ENCODE peak calls at places on chromosome 9, in six cellular contexts. D is mesenchymal stem cell, Z is psoas muscle, S is T-helper 1 cell, B is fibroblast of mammary gland, G is Daoy. U is an unnamed sample.

GRCh38 chr9:134860510-134860909 is 20.1 kb upstream of the FCN2 start:
- DNase-seq in D (no peak), Z (no peak), S (no peak), B (no peak), G (no peak), U (no peak)

GRCh38 chr9:31210982-31211570 is 1173.4 kb upstream of the ACO1 start:
- DNase-seq in D (peak; percentile 3), Z (peak; percentile 8), S (no peak), B (no peak), G (peak; percentile 0), U (no peak)

GRCh38 chr9:124297553-124297905 is 39.8 kb downstream of the NEK6 start:
- DNase-seq in D (peak; percentile 84), Z (peak; percentile 71), S (no peak), B (peak; percentile 89), G (peak; percentile 98), U (no peak)

GRCh38 chr9:87963770-87964169 is 10.6 kb downstream of the CDK20 start:
- DNase-seq in D (no peak), Z (no peak), S (no peak), B (no peak), G (no peak), U (no peak)

GRCh38 chr9:95107001-95107749 is 210.3 kb downstream of the FANCC start:
- DNase-seq in D (no peak), Z (no peak), S (no peak), B (peak; percentile 47), G (no peak), U (no peak)

GRCh38 chr9:1938675-1939170 is 76.4 kb upstream of the SMARCA2 start:
- DNase-seq in D (no peak), Z (no peak), S (no peak), B (no peak), G (no peak), U (peak; percentile 85)

GRCh38 chr9:97990259-97990658 is 7.1 kb downstream of the ANP32B start:
- DNase-seq in D (peak; percentile 85), Z (no peak), S (no peak), B (peak; percentile 66), G (peak; percentile 61), U (no peak)

GRCh38 chr9:127311239-127311741 is 46.7 kb downstream of the GARNL3 start:
- DNase-seq in D (peak; percentile 44), Z (no peak), S (no peak), B (peak; percentile 71), G (peak; percentile 70), U (no peak)

GRCh38 chr9:98538626-98539031 is 170.1 kb downstream of the GABBR2 start:
- DNase-seq in D (no peak), Z (no peak), S (no peak), B (no peak), G (peak; percentile 52), U (no peak)

GRCh38 chr9:70043689-70044449 is at the start of gene MAMDC2:
- DNase-seq in D (peak; percentile 45), Z (peak; percentile 72), S (no peak), B (peak; percentile 17), G (peak; percentile 47), U (no peak)

GRCh38 chr9:14435871-14436270 is 121.9 kb upstream of the NFIB start:
- DNase-seq in D (no peak), Z (no peak), S (no peak), B (no peak), G (no peak), U (no peak)

GRCh38 chr9:121326924-121327613 is 43.0 kb downstream of the STOM start:
- DNase-seq in D (no peak), Z (no peak), S (no peak), B (no peak), G (no peak), U (no peak)

GRCh38 chr9:21135736-21136135 is 5.9 kb downstream of the IFNW1 start:
- DNase-seq in D (no peak), Z (no peak), S (no peak), B (no peak), G (no peak), U (no peak)

GRCh38 chr9:19552282-19552681 is 143.5 kb downstream of the ACER2 start:
- DNase-seq in D (no peak), Z (no peak), S (no peak), B (no peak), G (no peak), U (no peak)

GRCh38 chr9:132795511-132796303 is 82.4 kb downstream of the AK8 start:
- DNase-seq in D (no peak), Z (no peak), S (no peak), B (no peak), G (no peak), U (no peak)

GRCh38 chr9:101341958-101342357 is 42.8 kb downstream of the BAAT start:
- DNase-seq in D (no peak), Z (no peak), S (no peak), B (no peak), G (no peak), U (no peak)

GRCh38 chr9:38707885-38708640 is 11.9 kb downstream of the FAM240B start:
- DNase-seq in D (no peak), Z (no peak), S (no peak), B (no peak), G (peak; percentile 48), U (no peak)

GRCh38 chr9:75422939-75423522 is 334.7 kb downstream of the OSTF1 start:
- DNase-seq in D (no peak), Z (no peak), S (no peak), B (no peak), G (no peak), U (peak; percentile 1)

GRCh38 chr9:37486616-37487544 is 1.1 kb downstream of the POLR1E start:
- DNase-seq in D (peak; percentile 83), Z (peak; percentile 54), S (no peak), B (peak; percentile 96), G (peak; percentile 79), U (no peak)

GRCh38 chr9:82202808-82203207 is 214.2 kb downstream of the SPATA31D1 start:
- DNase-seq in D (peak; percentile 40), Z (no peak), S (no peak), B (peak; percentile 72), G (peak; percentile 10), U (no peak)

GRCh38 chr9:136055715-136056545 is 39.2 kb downstream of the NACC2 start:
- DNase-seq in D (no peak), Z (no peak), S (no peak), B (no peak), G (no peak), U (peak; percentile 1)

GRCh38 chr9:121372239-121372562 is 2.2 kb upstream of the STOM start:
- DNase-seq in D (no peak), Z (no peak), S (no peak), B (no peak), G (no peak), U (no peak)

GRCh38 chr9:112239284-112239683 is 64.2 kb upstream of the SUSD1 start:
- DNase-seq in D (no peak), Z (no peak), S (no peak), B (no peak), G (no peak), U (no peak)

GRCh38 chr9:38681747-38682227 is 38.1 kb downstream of the FAM240B start:
- DNase-seq in D (peak; percentile 74), Z (no peak), S (no peak), B (peak; percentile 50), G (peak; percentile 91), U (no peak)

GRCh38 chr9:21520501-21521228 is 38.6 kb upstream of the IFNE start:
- DNase-seq in D (no peak), Z (no peak), S (no peak), B (no peak), G (no peak), U (no peak)

GRCh38 chr9:127033784-127034183 is 88.7 kb downstream of the ANGPTL2 start:
- DNase-seq in D (no peak), Z (no peak), S (no peak), B (peak; percentile 73), G (no peak), U (no peak)

GRCh38 chr9:127139775-127140174 is 17.3 kb upstream of the ANGPTL2 start:
- DNase-seq in D (no peak), Z (no peak), S (no peak), B (no peak), G (no peak), U (no peak)

GRCh38 chr9:115158666-115159481 is 40.9 kb upstream of the TNC start:
- DNase-seq in D (peak; percentile 89), Z (no peak), S (no peak), B (peak; percentile 83), G (no peak), U (no peak)

GRCh38 chr9:126131066-126132010 is 195.3 kb upstream of the MVB12B start:
- DNase-seq in D (no peak), Z (no peak), S (no peak), B (no peak), G (no peak), U (no peak)

GRCh38 chr9:100472725-100473261 is at the start of gene TMEFF1:
- DNase-seq in D (peak; percentile 27), Z (peak; percentile 42), S (peak; percentile 15), B (no peak), G (peak; percentile 71), U (peak; percentile 39)

GRCh38 chr9:123657921-123658320 is 272.0 kb downstream of the DENND1A start:
- DNase-seq in D (no peak), Z (no peak), S (no peak), B (no peak), G (no peak), U (no peak)

GRCh38 chr9:131279927-131280530 is 3.7 kb upstream of the FAM78A start:
- DNase-seq in D (no peak), Z (no peak), S (no peak), B (no peak), G (no peak), U (no peak)

GRCh38 chr9:113798062-113799030 is 77.8 kb upstream of the ZNF618 start:
- DNase-seq in D (peak; percentile 46), Z (no peak), S (no peak), B (peak; percentile 15), G (no peak), U (no peak)

GRCh38 chr9:33227013-33227398 is 13.0 kb upstream of the SPINK4 start:
- DNase-seq in D (no peak), Z (peak; percentile 35), S (no peak), B (no peak), G (no peak), U (peak; percentile 39)

GRCh38 chr9:104748359-104749031 is 1.0 kb downstream of the NIPSNAP3A start:
- DNase-seq in D (peak; percentile 48), Z (no peak), S (no peak), B (peak; percentile 37), G (peak; percentile 25), U (no peak)

GRCh38 chr9:92637886-92638620 is 31.9 kb downstream of the IPPK start:
- DNase-seq in D (no peak), Z (no peak), S (no peak), B (no peak), G (no peak), U (no peak)

GRCh38 chr9:8858250-8859161 is 1058.9 kb upstream of the DMAC1 start:
- DNase-seq in D (peak; percentile 15), Z (no peak), S (no peak), B (no peak), G (no peak), U (no peak)